ENCODE peak calls at places on chromosome 1, in eight cellular contexts. J is H54; O is NCI-H1930; U is RWPE1; M is head of caudate nucleus; F is activated CD4-positive, alpha-beta T cell treated with anti-CD3 and anti-CD28 coated beads for 24 hours; Y is stimulated activated CD8-positive, alpha-beta memory T cell treated with anti-CD3 and anti-CD28 coated beads, Interleukin-7, amount 100 ng/mL, for 1 hour; C is RPMI8226. T is an unnamed sample.

GRCh38 chr1:33176362-33176850 is 5.4 kb downstream of the TRIM62 start:
- DNase-seq in J (no peak), O (no peak), U (no peak), M (no peak), F (no peak), Y (no peak), C (no peak), T (no peak)

GRCh38 chr1:207698822-207699483 is 52.9 kb upstream of the CD46 start:
- DNase-seq in J (no peak), O (peak; percentile 43), U (peak; percentile 12), M (peak; percentile 68), F (peak; percentile 33), Y (no peak), C (peak; percentile 72), T (peak; percentile 37)

GRCh38 chr1:231940721-231941120 is 314.1 kb downstream of the DISC1 start:
- DNase-seq in J (no peak), O (no peak), U (no peak), M (no peak), F (no peak), Y (no peak), C (no peak), T (no peak)

GRCh38 chr1:41394918-41395598 is 33.8 kb downstream of the FOXO6 start:
- DNase-seq in J (no peak), O (no peak), U (no peak), M (peak; percentile 20), F (no peak), Y (no peak), C (peak; percentile 63), T (no peak)

GRCh38 chr1:229940689-229941088 is 126.3 kb upstream of the GALNT2 start:
- DNase-seq in J (no peak), O (no peak), U (no peak), M (no peak), F (no peak), Y (no peak), C (no peak), T (no peak)

GRCh38 chr1:1910651-1911389 is 4.2 kb upstream of the CALML6 start:
- DNase-seq in J (no peak), O (no peak), U (no peak), M (no peak), F (no peak), Y (no peak), C (no peak), T (no peak)

GRCh38 chr1:6745073-6745472 is 40.2 kb upstream of the CAMTA1 start:
- DNase-seq in J (no peak), O (no peak), U (no peak), M (no peak), F (no peak), Y (no peak), C (peak; percentile 87), T (peak; percentile 36)

GRCh38 chr1:232226197-232226681 is 403.7 kb downstream of the SIPA1L2 start:
- DNase-seq in J (peak; percentile 45), O (no peak), U (peak; percentile 48), M (no peak), F (no peak), Y (no peak), C (peak; percentile 90), T (peak; percentile 3)

GRCh38 chr1:229022595-229023350 is 248.1 kb upstream of the RAB4A start:
- DNase-seq in J (no peak), O (no peak), U (no peak), M (peak; percentile 70), F (no peak), Y (no peak), C (no peak), T (no peak)

GRCh38 chr1:97603218-97603617 is 317.6 kb downstream of the DPYD start:
- DNase-seq in J (no peak), O (peak; percentile 4), U (no peak), M (no peak), F (no peak), Y (no peak), C (no peak), T (no peak)

GRCh38 chr1:67687649-67688048 is 2.6 kb downstream of the GADD45A start:
- DNase-seq in J (no peak), O (no peak), U (no peak), M (no peak), F (no peak), Y (no peak), C (no peak), T (no peak)

GRCh38 chr1:38030596-38031512 is 15.7 kb downstream of the POU3F1 start:
- DNase-seq in J (no peak), O (no peak), U (no peak), M (no peak), F (no peak), Y (no peak), C (no peak), T (no peak)

GRCh38 chr1:225608014-225608796 is 44.7 kb downstream of the ENAH start:
- DNase-seq in J (no peak), O (no peak), U (no peak), M (no peak), F (no peak), Y (no peak), C (no peak), T (no peak)

GRCh38 chr1:245901565-245901964 is 605.5 kb downstream of the SMYD3 start:
- DNase-seq in J (no peak), O (no peak), U (no peak), M (no peak), F (no peak), Y (no peak), C (no peak), T (no peak)

GRCh38 chr1:114510235-114511047 is 562 bp downstream of the TRIM33 start:
- DNase-seq in J (peak; percentile 51), O (no peak), U (peak; percentile 51), M (peak; percentile 20), F (peak; percentile 14), Y (no peak), C (peak; percentile 55), T (peak; percentile 8)